ENCODE peak calls at places on chromosomes 11 and 22, in eight cellular contexts. A, V, G, P, X, H, E and D are unnamed samples.

GRCh38 chr11:17395554-17395961 is 7.1 kb upstream of the KCNJ11 start:
- DNase-seq in P (no peak), V (no peak), A (no peak), G (no peak), E (no peak), X (no peak), H (no peak), D (no peak)

GRCh38 chr22:41621911-41622179 is 750 bp downstream of the XRCC6 start:
- DNase-seq in E (no peak), G (no peak), V (no peak), P (no peak), X (no peak), H (no peak), A (no peak), D (no peak)

GRCh38 chr11:28243057-28243456 is 134.9 kb downstream of the METTL15 start:
- DNase-seq in E (no peak), H (no peak), G (no peak), P (no peak), X (no peak), A (peak), V (no peak), D (no peak)

GRCh38 chr11:117180661-117181585 is 2.4 kb downstream of the SIDT2 start:
- DNase-seq in P (peak), E (peak), H (peak), A (peak), X (peak), V (peak), G (peak), D (peak)

GRCh38 chr22:44319685-44320084 is 6.9 kb upstream of the SHISAL1 start:
- DNase-seq in G (no peak), X (no peak), E (no peak), P (no peak), V (no peak), A (no peak), H (no peak), D (no peak)

GRCh38 chr11:29435421-29435820 is 581.4 kb downstream of the KCNA4 start:
- DNase-seq in V (no peak), P (peak), A (peak), E (no peak), H (no peak), G (no peak), X (no peak), D (no peak)

GRCh38 chr11:44992181-44992582 is 41.5 kb upstream of the TP53I11 start:
- DNase-seq in G (no peak), A (no peak), X (no peak), V (no peak), H (no peak), E (no peak), P (no peak), D (no peak)

GRCh38 chr11:100888836-100889235 is 201.7 kb downstream of the ARHGAP42 start:
- DNase-seq in A (no peak), X (no peak), V (no peak), P (no peak), G (no peak), H (no peak), E (no peak), D (no peak)

GRCh38 chr22:40449676-40450035 is 79.3 kb downstream of the SGSM3 start:
- DNase-seq in P (no peak), V (no peak), H (no peak), X (no peak), A (peak), E (no peak), G (no peak), D (no peak)

GRCh38 chr11:1240771-1241170 is 17.9 kb downstream of the MUC5B start:
- DNase-seq in A (no peak), E (no peak), G (no peak), H (no peak), P (no peak), V (no peak), X (no peak), D (no peak)

GRCh38 chr11:121566279-121567168 is 113.8 kb upstream of the SORL1-AS1 start:
- DNase-seq in H (no peak), X (no peak), E (no peak), A (no peak), P (no peak), V (no peak), G (peak), D (no peak)

GRCh38 chr11:8023831-8024555 is 36.9 kb downstream of the EIF3F start:
- DNase-seq in P (no peak), A (peak), X (no peak), H (no peak), V (no peak), E (no peak), G (no peak), D (no peak)

GRCh38 chr11:64698427-64698826 is 24.6 kb downstream of the NRXN2 start:
- DNase-seq in P (no peak), H (no peak), E (no peak), A (no peak), X (no peak), G (no peak), V (no peak), D (no peak)

GRCh38 chr11:91244921-91245320 is 979.7 kb upstream of the FAT3 start:
- DNase-seq in E (no peak), P (no peak), X (no peak), V (no peak), G (no peak), H (no peak), A (no peak), D (no peak)

GRCh38 chr11:85809881-85810280 is 1.1 kb downstream of the SYTL2 start:
- DNase-seq in V (peak), X (no peak), A (no peak), P (no peak), E (peak), H (peak), G (peak), D (peak)

GRCh38 chr11:128318856-128319474 is 268.4 kb downstream of the ETS1 start:
- DNase-seq in V (peak), A (no peak), H (no peak), G (no peak), P (no peak), X (no peak), E (peak), D (peak)

GRCh38 chr11:45655347-45655756 is 10.1 kb downstream of the CHST1 start:
- DNase-seq in G (peak), X (peak), V (peak), P (peak), E (peak), H (peak), A (peak), D (peak)

GRCh38 chr11:94154095-94154856 is 25.6 kb downstream of the PANX1 start:
- DNase-seq in A (no peak), P (no peak), V (no peak), H (no peak), X (no peak), G (no peak), E (no peak), D (no peak)

GRCh38 chr22:26894766-26895485 is 237.5 kb downstream of the MIAT start:
- DNase-seq in A (peak), G (no peak), P (peak), X (no peak), H (no peak), E (no peak), V (no peak), D (no peak)

GRCh38 chr22:18994780-18995711 is 59.0 kb upstream of the PRODH start:
- DNase-seq in X (no peak), P (no peak), E (no peak), V (no peak), G (peak), H (no peak), A (no peak), D (no peak)

GRCh38 chr11:118305726-118306125 is 1.2 kb downstream of the CD3E start:
- DNase-seq in V (peak), P (no peak), A (no peak), H (no peak), X (no peak), G (no peak), E (peak), D (no peak)

GRCh38 chr22:19878461-19879247 is 24.0 kb upstream of the GNB1L start:
- DNase-seq in V (peak), G (peak), E (no peak), A (no peak), H (no peak), X (no peak), P (no peak), D (peak)

GRCh38 chr22:26995222-26995621 is 337.8 kb downstream of the MIAT start:
- DNase-seq in V (no peak), X (no peak), H (no peak), E (no peak), G (no peak), A (peak), P (no peak), D (no peak)

GRCh38 chr22:32917577-32918375 is 116.3 kb downstream of the TIMP3 start:
- DNase-seq in A (no peak), P (no peak), X (no peak), G (no peak), V (no peak), E (no peak), H (no peak), D (no peak)